ENCODE peak calls at places on chromosomes 3 and 15, in nine cellular contexts. One of them, this sample, is unnamed.
A peak's percentile ranks its signal among the peaks of the same experiment; 100 is the strongest.

GRCh38 chr15:92920595-92921169 is 20.6 kb downstream of the CHD2 start:
- DNase-seq in CD4-positive, alpha-beta T cell: no peak
- DNase-seq in tibial nerve: no peak
- DNase-seq in foreskin fibroblast: no peak
- DNase-seq in fibroblast of mammary gland: no peak
- DNase-seq in amniotic stem cell: no peak
- DNase-seq in COR-L47: no peak
- DNase-seq in hepatocyte: no peak
- DNase-seq in activated CD4-positive, alpha-beta T cell treated with anti-CD3 and anti-CD28 coated beads for 48 hours: no peak
- DNase-seq in this sample: no peak

GRCh38 chr3:23648326-23648964 is 157.3 kb upstream of the UBE2E1 start:
- DNase-seq in amniotic stem cell: no peak
- DNase-seq in tibial nerve: no peak
- DNase-seq in COR-L47: no peak
- DNase-seq in foreskin fibroblast: peak; percentile 68
- DNase-seq in activated CD4-positive, alpha-beta T cell treated with anti-CD3 and anti-CD28 coated beads for 48 hours: no peak
- DNase-seq in fibroblast of mammary gland: peak; percentile 76
- DNase-seq in hepatocyte: no peak
- DNase-seq in CD4-positive, alpha-beta T cell: no peak
- DNase-seq in this sample: peak; percentile 62

GRCh38 chr3:141414800-141415462 is 46.6 kb downstream of the ZBTB38 start:
- DNase-seq in activated CD4-positive, alpha-beta T cell treated with anti-CD3 and anti-CD28 coated beads for 48 hours: no peak
- DNase-seq in amniotic stem cell: no peak
- DNase-seq in fibroblast of mammary gland: peak; percentile 85
- DNase-seq in tibial nerve: no peak
- DNase-seq in COR-L47: no peak
- DNase-seq in CD4-positive, alpha-beta T cell: no peak
- DNase-seq in hepatocyte: no peak
- DNase-seq in foreskin fibroblast: no peak
- DNase-seq in this sample: no peak

GRCh38 chr3:148601766-148602685 is 95.7 kb upstream of the AGTR1 start:
- DNase-seq in fibroblast of mammary gland: peak; percentile 80
- DNase-seq in hepatocyte: peak; percentile 69
- DNase-seq in amniotic stem cell: no peak
- DNase-seq in tibial nerve: no peak
- DNase-seq in CD4-positive, alpha-beta T cell: no peak
- DNase-seq in COR-L47: no peak
- DNase-seq in foreskin fibroblast: peak; percentile 30
- DNase-seq in activated CD4-positive, alpha-beta T cell treated with anti-CD3 and anti-CD28 coated beads for 48 hours: no peak
- DNase-seq in this sample: no peak

GRCh38 chr3:67292356-67293225 is 294.5 kb downstream of the KBTBD8 start:
- DNase-seq in COR-L47: no peak
- DNase-seq in amniotic stem cell: no peak
- DNase-seq in CD4-positive, alpha-beta T cell: no peak
- DNase-seq in foreskin fibroblast: peak; percentile 10
- DNase-seq in hepatocyte: no peak
- DNase-seq in activated CD4-positive, alpha-beta T cell treated with anti-CD3 and anti-CD28 coated beads for 48 hours: no peak
- DNase-seq in fibroblast of mammary gland: peak; percentile 12
- DNase-seq in tibial nerve: peak; percentile 18
- DNase-seq in this sample: no peak

GRCh38 chr15:29121369-29121656 is 148.3 kb downstream of the NSMCE3 start:
- DNase-seq in tibial nerve: no peak
- DNase-seq in COR-L47: no peak
- DNase-seq in amniotic stem cell: no peak
- DNase-seq in hepatocyte: no peak
- DNase-seq in foreskin fibroblast: no peak
- DNase-seq in fibroblast of mammary gland: no peak
- DNase-seq in CD4-positive, alpha-beta T cell: no peak
- DNase-seq in activated CD4-positive, alpha-beta T cell treated with anti-CD3 and anti-CD28 coated beads for 48 hours: no peak
- DNase-seq in this sample: no peak

GRCh38 chr15:42080585-42081462 is 13.5 kb downstream of the PLA2G4D start:
- DNase-seq in CD4-positive, alpha-beta T cell: no peak
- DNase-seq in COR-L47: no peak
- DNase-seq in activated CD4-positive, alpha-beta T cell treated with anti-CD3 and anti-CD28 coated beads for 48 hours: no peak
- DNase-seq in foreskin fibroblast: no peak
- DNase-seq in tibial nerve: no peak
- DNase-seq in fibroblast of mammary gland: peak; percentile 60
- DNase-seq in hepatocyte: peak; percentile 53
- DNase-seq in amniotic stem cell: no peak
- DNase-seq in this sample: no peak

GRCh38 chr3:64152100-64152499 is 73.2 kb downstream of the PRICKLE2 start:
- DNase-seq in activated CD4-positive, alpha-beta T cell treated with anti-CD3 and anti-CD28 coated beads for 48 hours: no peak
- DNase-seq in hepatocyte: peak; percentile 35
- DNase-seq in tibial nerve: no peak
- DNase-seq in amniotic stem cell: no peak
- DNase-seq in COR-L47: no peak
- DNase-seq in foreskin fibroblast: peak; percentile 87
- DNase-seq in fibroblast of mammary gland: peak; percentile 94
- DNase-seq in CD4-positive, alpha-beta T cell: no peak
- DNase-seq in this sample: no peak

GRCh38 chr15:93420050-93420452 is 331.0 kb upstream of the RGMA start:
- DNase-seq in foreskin fibroblast: no peak
- DNase-seq in fibroblast of mammary gland: no peak
- DNase-seq in amniotic stem cell: no peak
- DNase-seq in CD4-positive, alpha-beta T cell: no peak
- DNase-seq in tibial nerve: no peak
- DNase-seq in COR-L47: no peak
- DNase-seq in activated CD4-positive, alpha-beta T cell treated with anti-CD3 and anti-CD28 coated beads for 48 hours: no peak
- DNase-seq in hepatocyte: no peak
- DNase-seq in this sample: peak; percentile 47

GRCh38 chr15:45913451-45913850 is 278.6 kb downstream of the SQOR start:
- DNase-seq in tibial nerve: no peak
- DNase-seq in COR-L47: no peak
- DNase-seq in amniotic stem cell: no peak
- DNase-seq in activated CD4-positive, alpha-beta T cell treated with anti-CD3 and anti-CD28 coated beads for 48 hours: no peak
- DNase-seq in hepatocyte: no peak
- DNase-seq in CD4-positive, alpha-beta T cell: no peak
- DNase-seq in foreskin fibroblast: no peak
- DNase-seq in fibroblast of mammary gland: no peak
- DNase-seq in this sample: no peak

GRCh38 chr3:123383101-123384053 is 65.5 kb downstream of the ADCY5 start:
- DNase-seq in foreskin fibroblast: no peak
- DNase-seq in fibroblast of mammary gland: no peak
- DNase-seq in CD4-positive, alpha-beta T cell: no peak
- DNase-seq in tibial nerve: no peak
- DNase-seq in amniotic stem cell: peak; percentile 22
- DNase-seq in COR-L47: no peak
- DNase-seq in activated CD4-positive, alpha-beta T cell treated with anti-CD3 and anti-CD28 coated beads for 48 hours: no peak
- DNase-seq in hepatocyte: no peak
- DNase-seq in this sample: no peak

GRCh38 chr15:92886815-92887214 is 13.3 kb upstream of the CHD2 start:
- DNase-seq in activated CD4-positive, alpha-beta T cell treated with anti-CD3 and anti-CD28 coated beads for 48 hours: no peak
- DNase-seq in CD4-positive, alpha-beta T cell: no peak
- DNase-seq in fibroblast of mammary gland: no peak
- DNase-seq in foreskin fibroblast: no peak
- DNase-seq in amniotic stem cell: no peak
- DNase-seq in COR-L47: no peak
- DNase-seq in hepatocyte: no peak
- DNase-seq in tibial nerve: no peak
- DNase-seq in this sample: no peak

GRCh38 chr3:112519424-112520001 is 20.2 kb upstream of the BTLA start:
- DNase-seq in fibroblast of mammary gland: peak; percentile 76
- DNase-seq in amniotic stem cell: peak; percentile 10
- DNase-seq in foreskin fibroblast: peak; percentile 51
- DNase-seq in CD4-positive, alpha-beta T cell: no peak
- DNase-seq in hepatocyte: peak; percentile 77
- DNase-seq in tibial nerve: peak; percentile 72
- DNase-seq in activated CD4-positive, alpha-beta T cell treated with anti-CD3 and anti-CD28 coated beads for 48 hours: no peak
- DNase-seq in COR-L47: peak; percentile 74
- DNase-seq in this sample: no peak

GRCh38 chr3:27914199-27914598 is 192.1 kb upstream of the EOMES start:
- DNase-seq in amniotic stem cell: no peak
- DNase-seq in hepatocyte: no peak
- DNase-seq in COR-L47: no peak
- DNase-seq in fibroblast of mammary gland: peak; percentile 21
- DNase-seq in CD4-positive, alpha-beta T cell: no peak
- DNase-seq in foreskin fibroblast: no peak
- DNase-seq in activated CD4-positive, alpha-beta T cell treated with anti-CD3 and anti-CD28 coated beads for 48 hours: no peak
- DNase-seq in tibial nerve: no peak
- DNase-seq in this sample: no peak

GRCh38 chr3:193593666-193594025 is 638 bp downstream of the OPA1 start:
- DNase-seq in tibial nerve: no peak
- DNase-seq in hepatocyte: peak; percentile 40
- DNase-seq in amniotic stem cell: peak; percentile 20
- DNase-seq in CD4-positive, alpha-beta T cell: peak; percentile 12
- DNase-seq in activated CD4-positive, alpha-beta T cell treated with anti-CD3 and anti-CD28 coated beads for 48 hours: peak; percentile 71
- DNase-seq in foreskin fibroblast: no peak
- DNase-seq in COR-L47: no peak
- DNase-seq in fibroblast of mammary gland: peak; percentile 43
- DNase-seq in this sample: no peak

GRCh38 chr15:94856267-94856854 is 625.0 kb downstream of the MCTP2 start:
- DNase-seq in fibroblast of mammary gland: no peak
- DNase-seq in CD4-positive, alpha-beta T cell: no peak
- DNase-seq in activated CD4-positive, alpha-beta T cell treated with anti-CD3 and anti-CD28 coated beads for 48 hours: no peak
- DNase-seq in foreskin fibroblast: no peak
- DNase-seq in hepatocyte: no peak
- DNase-seq in amniotic stem cell: no peak
- DNase-seq in COR-L47: no peak
- DNase-seq in tibial nerve: no peak
- DNase-seq in this sample: no peak

GRCh38 chr3:196942915-196943277 is 568 bp upstream of the NCBP2 start:
- DNase-seq in activated CD4-positive, alpha-beta T cell treated with anti-CD3 and anti-CD28 coated beads for 48 hours: peak; percentile 33
- DNase-seq in tibial nerve: no peak
- DNase-seq in fibroblast of mammary gland: peak; percentile 12
- DNase-seq in amniotic stem cell: no peak
- DNase-seq in COR-L47: no peak
- DNase-seq in CD4-positive, alpha-beta T cell: no peak
- DNase-seq in foreskin fibroblast: no peak
- DNase-seq in hepatocyte: peak; percentile 51
- DNase-seq in this sample: no peak

GRCh38 chr3:10334042-10334441 is 13.1 kb upstream of the SEC13 start:
- DNase-seq in hepatocyte: no peak
- DNase-seq in CD4-positive, alpha-beta T cell: no peak
- DNase-seq in foreskin fibroblast: no peak
- DNase-seq in tibial nerve: no peak
- DNase-seq in activated CD4-positive, alpha-beta T cell treated with anti-CD3 and anti-CD28 coated beads for 48 hours: no peak
- DNase-seq in amniotic stem cell: no peak
- DNase-seq in fibroblast of mammary gland: no peak
- DNase-seq in COR-L47: no peak
- DNase-seq in this sample: no peak

GRCh38 chr3:45010718-45011355 is 15.3 kb upstream of the CLEC3B start:
- DNase-seq in fibroblast of mammary gland: peak; percentile 69
- DNase-seq in hepatocyte: no peak
- DNase-seq in tibial nerve: no peak
- DNase-seq in amniotic stem cell: peak; percentile 73
- DNase-seq in COR-L47: no peak
- DNase-seq in activated CD4-positive, alpha-beta T cell treated with anti-CD3 and anti-CD28 coated beads for 48 hours: no peak
- DNase-seq in CD4-positive, alpha-beta T cell: no peak
- DNase-seq in foreskin fibroblast: peak; percentile 93
- DNase-seq in this sample: no peak

GRCh38 chr3:15636028-15636709 is 34.6 kb downstream of the BTD start:
- DNase-seq in fibroblast of mammary gland: peak; percentile 96
- DNase-seq in activated CD4-positive, alpha-beta T cell treated with anti-CD3 and anti-CD28 coated beads for 48 hours: peak; percentile 56
- DNase-seq in amniotic stem cell: peak; percentile 87
- DNase-seq in hepatocyte: no peak
- DNase-seq in tibial nerve: peak; percentile 38
- DNase-seq in COR-L47: no peak
- DNase-seq in CD4-positive, alpha-beta T cell: no peak
- DNase-seq in foreskin fibroblast: peak; percentile 95
- DNase-seq in this sample: no peak

GRCh38 chr3:12662593-12663310 is 1.2 kb downstream of the RAF1 start:
- DNase-seq in activated CD4-positive, alpha-beta T cell treated with anti-CD3 and anti-CD28 coated beads for 48 hours: peak; percentile 47
- DNase-seq in COR-L47: no peak
- DNase-seq in hepatocyte: peak; percentile 59
- DNase-seq in fibroblast of mammary gland: peak; percentile 62
- DNase-seq in tibial nerve: peak; percentile 13
- DNase-seq in CD4-positive, alpha-beta T cell: peak; percentile 14
- DNase-seq in amniotic stem cell: no peak
- DNase-seq in foreskin fibroblast: no peak
- DNase-seq in this sample: no peak

GRCh38 chr3:140386357-140387100 is 291.3 kb upstream of the TRIM42 start:
- DNase-seq in CD4-positive, alpha-beta T cell: no peak
- DNase-seq in amniotic stem cell: no peak
- DNase-seq in COR-L47: no peak
- DNase-seq in foreskin fibroblast: no peak
- DNase-seq in tibial nerve: no peak
- DNase-seq in activated CD4-positive, alpha-beta T cell treated with anti-CD3 and anti-CD28 coated beads for 48 hours: no peak
- DNase-seq in hepatocyte: no peak
- DNase-seq in fibroblast of mammary gland: peak; percentile 8
- DNase-seq in this sample: peak; percentile 79

This sample was measured in esophagus muscularis mucosa.